ENCODE peak calls at places on chromosomes 3 and 15, in ten cellular contexts. V, T, I, D, Q, G, K, P, R and H are unnamed samples.

GRCh38 chr15:69686626-69687025 is 234.0 kb downstream of the RPLP1 start:
- DNase-seq in V (no peak), T (no peak), I (no peak), D (no peak), Q (no peak), G (no peak), K (no peak), P (no peak), R (no peak), H (no peak)

GRCh38 chr3:18445421-18446066 is 20.4 kb upstream of the SATB1 start:
- DNase-seq in V (no peak), T (no peak), I (no peak), D (peak), Q (no peak), G (no peak), K (no peak), P (no peak), R (peak), H (no peak)

GRCh38 chr3:98994128-98994762 is 92.8 kb upstream of the DCBLD2 start:
- DNase-seq in V (no peak), T (peak), I (peak), D (no peak), Q (peak), G (peak), K (no peak), P (peak), R (peak), H (peak)

GRCh38 chr3:102206506-102207145 is 228.2 kb upstream of the ZPLD1 start:
- DNase-seq in V (no peak), T (peak), I (no peak), D (no peak), Q (peak), G (peak), K (no peak), P (peak), R (no peak), H (no peak)

GRCh38 chr15:45023659-45024320 is 795 bp downstream of the SORD start:
- DNase-seq in V (no peak), T (peak), I (no peak), D (no peak), Q (peak), G (peak), K (no peak), P (peak), R (no peak), H (peak)

GRCh38 chr3:111080357-111080937 is 8.8 kb downstream of the NECTIN3 start:
- DNase-seq in V (no peak), T (peak), I (no peak), D (no peak), Q (peak), G (peak), K (no peak), P (peak), R (peak), H (no peak)

GRCh38 chr3:72634128-72634527 is 214.1 kb downstream of the SHQ1 start:
- DNase-seq in V (no peak), T (no peak), I (no peak), D (no peak), Q (no peak), G (no peak), K (no peak), P (no peak), R (no peak), H (no peak)

GRCh38 chr15:63630036-63630751 is 33.0 kb downstream of the FBXL22 start:
- DNase-seq in V (no peak), T (no peak), I (no peak), D (no peak), Q (no peak), G (no peak), K (no peak), P (no peak), R (no peak), H (no peak)

GRCh38 chr3:74003712-74004111 is 379.0 kb upstream of the PDZRN3 start:
- DNase-seq in V (no peak), T (no peak), I (no peak), D (no peak), Q (no peak), G (no peak), K (no peak), P (no peak), R (no peak), H (no peak)

GRCh38 chr15:25170781-25171110 is 216.0 kb downstream of the SNRPN start:
- DNase-seq in V (no peak), T (no peak), I (no peak), D (no peak), Q (no peak), G (no peak), K (no peak), P (no peak), R (no peak), H (no peak)

GRCh38 chr3:21159565-21159950 is 591.5 kb downstream of the ZNF385D start:
- DNase-seq in V (no peak), T (no peak), I (no peak), D (no peak), Q (peak), G (no peak), K (no peak), P (peak), R (no peak), H (no peak)

GRCh38 chr3:50913279-50913678 is 238.6 kb downstream of the DOCK3 start:
- DNase-seq in V (no peak), T (no peak), I (no peak), D (no peak), Q (peak), G (no peak), K (no peak), P (no peak), R (no peak), H (no peak)